ENCODE peak calls at places on chromosomes 1 and 21, in four cellular contexts. W is WTC11, X is GM12878, R is K562. N is an unnamed sample.

GRCh38 chr1:197144570-197145325 is 1.7 kb downstream of the ASPM start:
- DNase-seq in W (no peak), X (no peak), R (peak; percentile 12), N (peak; percentile 18)

GRCh38 chr1:6276765-6277555 is 16.1 kb upstream of the GPR153 start:
- DNase-seq in W (no peak), X (no peak), R (no peak), N (no peak)

GRCh38 chr1:198612471-198613265 is 26.2 kb upstream of the PTPRC start:
- DNase-seq in W (no peak), X (no peak), R (no peak), N (no peak)

GRCh38 chr21:14361958-14362357 is 21.0 kb downstream of the HSPA13 start:
- DNase-seq in W (no peak), X (no peak), R (no peak), N (no peak)

GRCh38 chr21:28738882-28739281 is 253.8 kb downstream of the LTN1 start:
- DNase-seq in W (no peak), X (no peak), R (no peak), N (no peak)

GRCh38 chr1:185840880-185841279 is 106.7 kb downstream of the HMCN1 start:
- DNase-seq in W (no peak), X (no peak), R (no peak), N (no peak)

GRCh38 chr1:225918280-225918679 is 5.8 kb downstream of the PYCR2 start:
- DNase-seq in W (no peak), X (no peak), R (no peak), N (no peak)

GRCh38 chr1:179742717-179743678 is at the start of gene FAM163A:
- DNase-seq in W (peak; percentile 48), X (no peak), R (no peak), N (no peak)

GRCh38 chr1:160375788-160376524 is 9.1 kb downstream of the NHLH1 start:
- DNase-seq in W (peak; percentile 37), X (no peak), R (no peak), N (peak; percentile 16)

GRCh38 chr1:15426492-15427279 is 11.6 kb upstream of the CTRC start:
- DNase-seq in W (no peak), X (no peak), R (peak; percentile 52), N (no peak)

GRCh38 chr1:9120312-9120958 is 8.5 kb downstream of the GPR157 start:
- DNase-seq in W (no peak), X (no peak), R (no peak), N (no peak)

GRCh38 chr1:7704214-7705047 is 66.7 kb upstream of the VAMP3 start:
- DNase-seq in W (peak; percentile 95), X (no peak), R (peak; percentile 100), N (peak; percentile 77)

GRCh38 chr1:90944006-90944405 is 77.8 kb downstream of the ZNF644 start:
- DNase-seq in W (no peak), X (no peak), R (no peak), N (no peak)

GRCh38 chr1:224939844-224940425 is 10.5 kb downstream of the DNAH14 start:
- DNase-seq in W (no peak), X (no peak), R (no peak), N (no peak)

GRCh38 chr1:205656236-205656635 is 24.1 kb downstream of the SLC45A3 start:
- DNase-seq in W (no peak), X (no peak), R (no peak), N (no peak)

GRCh38 chr1:175591083-175591743 is 152.2 kb downstream of the TNR start:
- DNase-seq in W (no peak), X (no peak), R (peak; percentile 68), N (no peak)

GRCh38 chr1:49298304-49298703 is 521.6 kb upstream of the BEND5 start:
- DNase-seq in W (peak; percentile 15), X (no peak), R (no peak), N (no peak)

GRCh38 chr1:218481116-218481775 is 136.1 kb downstream of the TGFB2 start:
- DNase-seq in W (no peak), X (no peak), R (no peak), N (no peak)

GRCh38 chr1:9270290-9270900 is 22.3 kb upstream of the SPSB1 start:
- DNase-seq in W (no peak), X (no peak), R (no peak), N (no peak)

GRCh38 chr1:217181205-217181746 is 449.6 kb downstream of the GPATCH2 start:
- DNase-seq in W (no peak), X (no peak), R (no peak), N (no peak)

GRCh38 chr1:68293609-68294353 is 61.5 kb upstream of the WLS start:
- DNase-seq in W (peak; percentile 83), X (no peak), R (no peak), N (no peak)

GRCh38 chr1:116453481-116453880 is 80.4 kb downstream of the ATP1A1 start:
- DNase-seq in W (no peak), X (no peak), R (no peak), N (no peak)

GRCh38 chr1:222418654-222419053 is 129.2 kb downstream of the HHIPL2 start:
- DNase-seq in W (no peak), X (no peak), R (no peak), N (no peak)

GRCh38 chr1:209662879-209663327 is 10.7 kb upstream of the LAMB3 start:
- DNase-seq in W (no peak), X (no peak), R (no peak), N (no peak)

GRCh38 chr1:198121058-198121829 is 35.6 kb upstream of the NEK7 start:
- DNase-seq in W (no peak), X (no peak), R (peak; percentile 53), N (no peak)

GRCh38 chr1:229023651-229024295 is 247.1 kb upstream of the RAB4A start:
- DNase-seq in W (no peak), X (no peak), R (no peak), N (no peak)

GRCh38 chr1:220336391-220337065 is 64.3 kb upstream of the RAB3GAP2 start:
- DNase-seq in W (no peak), X (no peak), R (no peak), N (no peak)

GRCh38 chr1:16979475-16980327 is 719 bp downstream of the MFAP2 start:
- DNase-seq in W (peak; percentile 59), X (no peak), R (no peak), N (no peak)

DNA sequence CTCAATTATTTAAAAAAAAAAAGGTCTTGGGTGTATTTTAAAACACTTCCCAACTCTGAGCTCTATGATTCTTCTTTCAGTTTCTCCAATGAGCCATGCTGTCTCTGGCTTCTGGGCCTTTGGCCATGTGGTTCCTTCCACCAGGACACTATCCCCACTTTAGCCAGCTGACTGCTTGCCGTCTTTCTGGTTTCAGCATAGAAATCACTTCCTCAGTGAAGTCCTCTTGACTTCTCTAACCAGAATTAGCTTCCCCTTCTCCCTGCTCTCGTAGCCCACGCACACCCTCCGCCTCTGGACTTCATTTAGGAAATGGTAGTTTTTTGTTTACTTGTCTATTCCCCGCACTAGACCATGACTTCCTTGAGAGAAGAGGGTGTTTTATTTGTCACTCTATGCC is 1.1 kb upstream of the DIO1 start:
- DNase-seq in W (no peak), X (no peak), R (no peak), N (no peak)
- TF ChIP-seq TCF7 in W (no peak), X (no peak), R (no peak), N (no peak)

GRCh38 chr1:177219458-177220390 is 49.0 kb downstream of the BRINP2 start:
- DNase-seq in W (no peak), X (no peak), R (no peak), N (no peak)
- TF ChIP-seq TCF7 in W (no peak), X (no peak), R (no peak), N (no peak)

GRCh38 chr1:202365092-202365815 is 16.8 kb downstream of the PPP1R12B start:
- DNase-seq in W (no peak), X (no peak), R (no peak), N (no peak)
- TF ChIP-seq TCF7 in W (no peak), X (no peak), R (no peak), N (no peak)

DNA sequence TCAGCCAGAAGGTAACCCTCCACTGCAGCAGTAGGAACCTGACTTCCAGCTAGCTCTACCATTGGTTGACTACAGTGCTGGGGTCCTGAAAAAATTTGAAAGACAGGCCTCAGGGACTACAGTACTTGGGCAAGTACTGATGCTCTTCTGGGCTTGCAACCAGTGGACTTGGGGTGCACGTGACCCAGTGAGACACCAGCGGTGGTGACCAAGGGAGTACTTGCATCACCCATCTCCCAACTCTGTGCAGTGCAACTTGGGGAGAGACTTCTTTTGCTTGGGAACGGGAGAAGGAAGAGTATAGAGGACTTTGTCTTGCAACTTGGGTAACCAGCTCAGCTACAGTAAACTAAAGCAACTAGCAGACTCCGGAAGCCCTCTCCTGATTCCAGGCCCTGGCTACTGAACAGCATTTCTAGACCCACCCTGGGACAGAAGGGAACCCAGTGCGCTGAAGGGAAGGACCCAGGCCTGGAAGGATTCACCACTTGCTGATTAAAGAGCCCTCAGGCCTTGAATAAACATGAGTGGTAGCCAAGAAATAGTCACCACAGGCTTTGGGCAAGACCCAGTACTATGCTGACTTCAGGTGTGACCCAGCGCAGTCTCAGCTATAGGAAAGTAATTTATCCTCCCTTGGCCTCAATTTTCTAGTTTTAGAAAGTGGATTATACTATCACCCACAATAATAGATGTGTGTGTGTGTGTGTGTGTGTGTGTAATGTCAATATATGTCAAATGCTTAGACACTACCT is 45.6 kb downstream of the TNNI3K start:
- DNase-seq in W (no peak), X (no peak), R (no peak), N (no peak)
- TF ChIP-seq TCF7 in W (no peak), X (no peak), R (no peak), N (no peak)

GRCh38 chr21:41614456-41615010 is 106.6 kb upstream of the TMPRSS2 start:
- DNase-seq in W (no peak), X (no peak), R (no peak), N (no peak)

GRCh38 chr21:41613421-41613998 is 105.6 kb upstream of the TMPRSS2 start:
- DNase-seq in W (no peak), X (no peak), R (no peak), N (no peak)

GRCh38 chr21:41611966-41612606 is 104.1 kb upstream of the TMPRSS2 start:
- DNase-seq in W (peak; percentile 51), X (no peak), R (peak; percentile 43), N (peak; percentile 28)

GRCh38 chr21:41611441-41611840 is 103.5 kb upstream of the TMPRSS2 start:
- DNase-seq in W (no peak), X (no peak), R (no peak), N (no peak)

GRCh38 chr21:41612674-41613250 is 104.8 kb upstream of the TMPRSS2 start:
- DNase-seq in W (peak; percentile 79), X (no peak), R (peak; percentile 71), N (peak; percentile 15)
- TF ChIP-seq TCF7 in W (no peak), X (no peak), R (no peak), N (no peak)

N was measured in HepG2.